ENCODE peak calls at places on chromosome 4, in six cellular contexts. T is mesothelial cell of epicardium, C is EH, L is D341Med, N is NCI-H2081, G is Caki2. J is an unnamed sample.
A peak's percentile ranks its signal among the peaks of the same experiment; 100 is the strongest.

GRCh38 chr4:141329174-141329569 is 108.5 kb downstream of the ZNF330 start:
- DNase-seq in N (no peak), L (no peak), C (peak; percentile 89), G (no peak), T (no peak), J (no peak)

GRCh38 chr4:110059556-110060191 is 138.7 kb downstream of the ELOVL6 start:
- DNase-seq in L (no peak), G (no peak), T (no peak), C (peak; percentile 35), N (no peak), J (no peak)

GRCh38 chr4:7518871-7519637 is 84.3 kb upstream of the PSAPL1 start:
- DNase-seq in C (no peak), T (no peak), L (no peak), G (no peak), N (peak; percentile 92), J (no peak)

GRCh38 chr4:95535180-95535579 is 13.6 kb downstream of the UNC5C start:
- DNase-seq in N (no peak), G (no peak), C (no peak), T (no peak), L (no peak), J (no peak)

GRCh38 chr4:147003956-147004580 is 58.4 kb upstream of the TTC29 start:
- DNase-seq in L (no peak), C (peak; percentile 53), G (no peak), N (no peak), T (no peak), J (no peak)

GRCh38 chr4:107050525-107051135 is 14.5 kb upstream of the DKK2 start:
- DNase-seq in G (no peak), N (no peak), C (peak; percentile 26), L (peak; percentile 36), T (no peak), J (no peak)

GRCh38 chr4:38313999-38314561 is 349.9 kb upstream of the KLF3 start:
- DNase-seq in L (no peak), C (peak; percentile 62), G (peak; percentile 74), N (no peak), T (no peak), J (no peak)

GRCh38 chr4:20422398-20422797 is 170.7 kb downstream of the SLIT2 start:
- DNase-seq in N (peak; percentile 82), G (peak; percentile 42), T (no peak), L (peak; percentile 68), C (peak; percentile 60), J (no peak)

GRCh38 chr4:17055788-17056187 is 157.3 kb upstream of the LDB2 start:
- DNase-seq in C (peak; percentile 94), T (no peak), L (no peak), G (no peak), N (no peak), J (no peak)

GRCh38 chr4:123339507-123340380 is 56.9 kb upstream of the SPRY1 start:
- DNase-seq in G (no peak), C (no peak), L (no peak), N (no peak), T (no peak), J (no peak)

GRCh38 chr4:88606832-88607231 is 14.6 kb downstream of the HERC3 start:
- DNase-seq in N (no peak), G (no peak), C (no peak), T (no peak), L (no peak), J (no peak)

GRCh38 chr4:5206391-5206790 is 155.1 kb downstream of the STK32B start:
- DNase-seq in T (no peak), G (peak; percentile 74), C (peak; percentile 96), N (no peak), L (no peak), J (no peak)

GRCh38 chr4:10055871-10056270 is 34.6 kb upstream of the SLC2A9 start:
- DNase-seq in G (no peak), L (no peak), C (no peak), T (no peak), N (no peak), J (no peak)

GRCh38 chr4:80058740-80059139 is 14.3 kb downstream of the ANTXR2 start:
- DNase-seq in G (no peak), T (no peak), L (no peak), N (no peak), C (peak; percentile 8), J (no peak)

GRCh38 chr4:148259841-148260240 is 182.4 kb downstream of the NR3C2 start:
- DNase-seq in L (no peak), G (no peak), C (no peak), N (no peak), T (no peak), J (no peak)

GRCh38 chr4:11748169-11748872 is 319.6 kb upstream of the HS3ST1 start:
- DNase-seq in N (peak; percentile 67), T (no peak), C (peak; percentile 59), L (no peak), G (peak; percentile 68), J (no peak)

GRCh38 chr4:113462286-113462685 is 299.3 kb downstream of the CAMK2D start:
- DNase-seq in T (no peak), C (no peak), L (no peak), N (no peak), G (no peak), J (no peak)

GRCh38 chr4:120266602-120267001 is 200.0 kb upstream of the MAD2L1 start:
- DNase-seq in C (no peak), L (no peak), G (no peak), T (no peak), N (no peak), J (no peak)

GRCh38 chr4:61533140-61533539 is 333.0 kb downstream of the ADGRL3 start:
- DNase-seq in C (no peak), L (no peak), N (no peak), G (no peak), T (no peak), J (no peak)

GRCh38 chr4:168883513-168883912 is 126.5 kb downstream of the CBR4 start:
- DNase-seq in N (no peak), G (no peak), L (no peak), T (no peak), C (peak; percentile 37), J (no peak)

GRCh38 chr4:26294904-26295303 is 25.9 kb upstream of the RBPJ start:
- DNase-seq in N (no peak), G (no peak), L (no peak), T (no peak), C (peak; percentile 37), J (no peak)

GRCh38 chr4:7424553-7425111 is 10.1 kb downstream of the PSAPL1 start:
- DNase-seq in N (no peak), C (no peak), G (no peak), L (peak; percentile 26), T (no peak), J (peak; percentile 80)

GRCh38 chr4:21888195-21888976 is 60.2 kb downstream of the KCNIP4 start:
- DNase-seq in N (no peak), L (no peak), G (peak; percentile 57), T (no peak), C (peak; percentile 96), J (no peak)

GRCh38 chr4:112865443-112865842 is 184.0 kb upstream of the ANK2 start:
- DNase-seq in G (no peak), T (no peak), C (no peak), L (no peak), N (no peak), J (no peak)